ENCODE peak calls at places on chromosome 2, in eight cellular contexts. R is activated T-helper 1 cell treated with anti-CD3 and anti-CD28 coated beads, Interleukin-2, amount 50 U/mL, for 16 hours; Z is COR-L47; L is 8988T; N is GM10248; B is stimulated activated CD4-positive, alpha-beta T cell treated with anti-CD3 and anti-CD28 coated beads, TNF-alpha, amount 100 ng/mL, for 48 hours; K is T-helper 9 cell; A is type B pancreatic cell. Q is an unnamed sample.

GRCh38 chr2:134718095-134718955 is 475 bp downstream of the TMEM163 start:
- DNase-seq in L (peak), A (no peak), K (no peak), R (no peak), N (peak), Z (peak), B (no peak), Q (no peak)

GRCh38 chr2:88159955-88160415 is 10.2 kb upstream of the THNSL2 start:
- DNase-seq in N (peak), L (no peak), K (peak), R (no peak), Z (peak), A (no peak), B (peak), Q (peak)

GRCh38 chr2:23120161-23120560 is 264.8 kb upstream of the KLHL29 start:
- DNase-seq in N (no peak), B (no peak), R (no peak), A (no peak), Z (no peak), K (no peak), L (no peak), Q (no peak)

GRCh38 chr2:170306293-170306873 is 128.4 kb downstream of the MYO3B start:
- DNase-seq in K (no peak), Z (no peak), B (no peak), N (no peak), A (no peak), R (no peak), L (no peak), Q (no peak)

GRCh38 chr2:196322963-196323810 is 151.8 kb upstream of the STK17B start:
- DNase-seq in N (no peak), A (no peak), K (no peak), L (no peak), B (no peak), Z (no peak), R (no peak), Q (peak)

GRCh38 chr2:128544321-128545037 is 225.8 kb upstream of the HS6ST1 start:
- DNase-seq in B (no peak), R (no peak), Z (no peak), L (no peak), K (no peak), N (no peak), A (no peak), Q (no peak)

GRCh38 chr2:236136483-236136882 is 31.7 kb downstream of the GBX2 start:
- DNase-seq in A (no peak), L (no peak), B (no peak), Z (no peak), K (no peak), N (no peak), R (no peak), Q (no peak)

GRCh38 chr2:223697316-223697875 is 95.2 kb upstream of the SCG2 start:
- DNase-seq in Z (no peak), A (no peak), B (no peak), K (no peak), N (no peak), R (no peak), L (no peak), Q (peak)

GRCh38 chr2:72220170-72220569 is 72.5 kb upstream of the CYP26B1 start:
- DNase-seq in N (no peak), A (no peak), Z (no peak), L (no peak), K (no peak), B (no peak), R (no peak), Q (no peak)